ENCODE peak calls at places on chromosome 5, in four cellular contexts. G is RWPE1, K is left lung, Q is osteocyte. U is an unnamed sample.

GRCh38 chr5:108266235-108266634 is 115.7 kb downstream of the FBXL17 start:
- DNase-seq in K (no peak), G (peak), Q (no peak), U (no peak)

GRCh38 chr5:45335978-45336377 is 360.2 kb downstream of the HCN1 start:
- DNase-seq in Q (no peak), G (no peak), K (no peak), U (no peak)

GRCh38 chr5:76626738-76627137 is 3.5 kb upstream of the F2RL2 start:
- DNase-seq in K (no peak), Q (no peak), G (no peak), U (no peak)

GRCh38 chr5:178287791-178288105 is 55.1 kb upstream of the PHYKPL start:
- DNase-seq in Q (no peak), K (peak), G (no peak), U (no peak)

GRCh38 chr5:65611524-65611923 is 12.6 kb downstream of the TRIM23 start:
- DNase-seq in Q (no peak), G (peak), K (no peak), U (no peak)

GRCh38 chr5:1324719-1325190 is 20.1 kb downstream of the CLPTM1L start:
- DNase-seq in Q (no peak), K (peak), G (no peak), U (no peak)

GRCh38 chr5:14184725-14185124 is 41.6 kb downstream of the TRIO start:
- DNase-seq in K (no peak), Q (no peak), G (no peak), U (no peak)

GRCh38 chr5:107272954-107273353 is 397.8 kb downstream of the EFNA5 start:
- DNase-seq in K (no peak), Q (no peak), G (no peak), U (no peak)

GRCh38 chr5:103505581-103506305 is 56.8 kb downstream of the NUDT12 start:
- DNase-seq in Q (no peak), K (no peak), G (peak), U (no peak)

GRCh38 chr5:124628721-124629596 is 117.5 kb downstream of the ZNF608 start:
- DNase-seq in K (peak), Q (peak), G (peak), U (no peak)

GRCh38 chr5:167899490-167899889 is 392.0 kb upstream of the WWC1 start:
- DNase-seq in G (peak), K (no peak), Q (peak), U (no peak)

GRCh38 chr5:14240366-14240765 is 97.2 kb downstream of the TRIO start:
- DNase-seq in G (no peak), K (no peak), Q (no peak), U (no peak)

GRCh38 chr5:96901384-96901783 is 25.1 kb downstream of the ERAP2 start:
- DNase-seq in G (no peak), K (no peak), Q (no peak), U (no peak)
- TF ChIP-seq CTCF in G (no peak), K (no peak), Q (no peak), U (no peak)

GRCh38 chr5:141326088-141326854 is 4.0 kb upstream of the PCDHGA1 start:
- DNase-seq in Q (no peak), K (no peak), G (peak), U (no peak)
- TF ChIP-seq CTCF in Q (peak), K (peak), G (peak), U (peak)

DNA sequence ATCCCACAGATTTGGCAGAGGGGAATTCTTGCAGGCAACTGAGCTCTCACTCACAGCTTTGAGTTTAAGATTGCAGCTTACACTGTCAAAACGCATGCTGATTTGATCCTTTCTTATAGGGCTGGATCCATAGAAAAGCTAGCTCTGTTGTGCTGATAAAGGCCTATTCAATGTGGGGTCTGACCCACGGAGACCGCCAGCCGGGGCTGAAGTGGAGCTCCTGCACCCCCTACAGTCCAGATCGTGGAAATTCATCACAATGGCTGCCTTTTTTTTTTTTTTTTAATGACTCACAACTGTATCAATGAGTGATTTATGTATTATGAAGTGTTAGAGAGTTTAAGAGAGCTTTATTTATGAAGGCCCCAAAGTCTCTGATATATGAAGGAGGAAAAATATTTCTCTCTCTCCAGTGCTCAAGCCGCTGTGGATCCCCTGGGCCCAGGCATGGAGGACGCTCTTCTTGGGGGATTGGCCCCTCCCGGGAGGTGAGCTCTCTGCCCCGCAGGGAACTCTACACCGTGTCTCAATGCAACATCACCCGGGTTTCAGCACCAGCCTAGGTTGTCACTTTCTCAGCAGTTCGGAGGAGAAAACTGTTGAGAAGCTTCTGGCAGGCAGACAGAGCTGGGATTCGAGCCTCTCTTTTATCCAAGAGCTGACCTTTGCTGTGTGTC is 700.2 kb downstream of the IRX1 start:
- DNase-seq in K (no peak), G (no peak), Q (no peak), U (peak)
- TF ChIP-seq CTCF in K (no peak), G (no peak), Q (peak), U (peak)

DNA sequence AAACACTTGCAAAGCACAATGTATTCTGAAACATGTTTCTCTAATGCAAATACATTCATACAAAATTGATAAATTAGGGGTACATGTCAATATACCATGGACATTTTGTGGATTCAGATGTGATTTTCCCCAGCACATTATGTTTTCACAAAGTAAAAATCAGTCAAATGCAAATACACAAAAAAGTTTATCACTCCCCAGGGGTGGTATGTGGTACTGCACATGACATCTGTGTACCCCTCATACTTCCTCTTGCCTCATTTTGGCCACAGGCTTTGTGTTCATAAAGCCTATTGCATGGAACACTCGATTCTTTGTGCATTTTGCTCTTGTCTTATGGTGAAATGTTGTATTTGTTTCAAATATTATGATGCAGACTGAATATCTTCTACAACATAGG is 116.8 kb upstream of the PDE4D start:
- DNase-seq in G (no peak), K (no peak), Q (no peak), U (no peak)
- TF ChIP-seq CTCF in G (no peak), K (peak), Q (no peak), U (peak)

GRCh38 chr5:137016783-137017324 is 482.3 kb downstream of the SPOCK1 start:
- DNase-seq in Q (no peak), G (no peak), K (no peak), U (no peak)

GRCh38 chr5:137019229-137019628 is 479.9 kb downstream of the SPOCK1 start:
- DNase-seq in Q (no peak), K (no peak), G (no peak), U (no peak)

GRCh38 chr5:137014731-137015130 is 484.4 kb downstream of the SPOCK1 start:
- DNase-seq in Q (no peak), K (no peak), G (no peak), U (no peak)

DNA sequence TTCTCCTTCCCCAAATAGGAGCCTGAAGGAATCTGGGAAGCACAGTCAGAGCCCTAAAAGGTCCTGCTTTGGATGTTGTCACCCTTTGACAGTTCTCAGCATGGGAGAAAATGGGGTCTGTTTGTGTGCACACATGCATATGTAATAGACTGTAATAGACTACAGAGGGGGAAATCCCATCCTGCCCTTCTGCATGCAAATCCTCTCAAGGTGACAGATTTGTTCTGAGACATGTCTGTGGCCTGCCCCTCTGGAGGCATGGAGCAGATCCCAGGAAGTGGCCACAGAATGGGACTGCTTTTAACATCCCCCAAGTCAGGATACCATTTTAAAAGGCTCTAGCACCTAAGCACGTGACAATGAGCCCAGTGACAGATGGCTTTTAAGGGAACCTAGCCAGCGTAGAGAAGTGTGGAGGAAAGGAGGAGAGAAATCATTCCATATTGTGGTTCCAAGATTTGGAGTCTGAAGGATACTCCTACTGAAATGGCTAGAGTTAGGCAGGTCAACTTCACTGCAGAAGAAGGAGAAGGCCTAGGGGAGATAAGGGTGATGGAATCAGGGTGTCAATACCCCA is 483.5 kb downstream of the SPOCK1 start:
- DNase-seq in K (no peak), Q (no peak), G (no peak), U (no peak)
- TF ChIP-seq CTCF in K (no peak), Q (no peak), G (no peak), U (no peak)

GRCh38 chr5:123559434-123559775 is 47.4 kb downstream of the CSNK1G3 start:
- DNase-seq in G (no peak), Q (no peak), K (no peak), U (no peak)

GRCh38 chr5:123561230-123561629 is 49.3 kb downstream of the CSNK1G3 start:
- DNase-seq in K (no peak), Q (no peak), G (no peak), U (no peak)

GRCh38 chr5:123558762-123559433 is 46.9 kb downstream of the CSNK1G3 start:
- DNase-seq in G (no peak), K (no peak), Q (no peak), U (no peak)

GRCh38 chr5:123554601-123555000 is 42.6 kb downstream of the CSNK1G3 start:
- DNase-seq in Q (no peak), G (no peak), K (no peak), U (no peak)

DNA sequence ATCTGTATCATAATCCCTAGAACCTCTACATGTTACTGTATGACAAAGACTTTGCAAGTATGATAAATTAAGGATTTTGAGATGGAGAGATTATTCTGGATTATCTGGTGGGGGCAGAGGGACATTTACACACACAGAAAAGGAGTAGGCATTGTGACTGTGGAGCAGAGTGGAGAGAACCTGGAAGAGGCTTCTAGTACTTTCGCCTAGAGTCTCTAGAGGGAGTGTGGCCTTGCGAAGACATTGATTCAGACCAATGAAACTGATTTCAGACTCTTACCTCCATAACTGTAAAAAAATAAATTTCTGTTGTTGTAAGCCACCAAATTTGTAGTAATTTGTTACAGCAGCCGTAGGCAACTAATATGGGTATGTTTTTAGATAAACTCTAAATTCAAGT is 45.9 kb downstream of the CSNK1G3 start:
- DNase-seq in G (no peak), K (no peak), Q (no peak), U (no peak)
- TF ChIP-seq CTCF in G (no peak), K (no peak), Q (no peak), U (no peak)

GRCh38 chr5:172058088-172058487 is 51.6 kb upstream of the FBXW11 start:
- DNase-seq in K (no peak), G (no peak), Q (no peak), U (no peak)

GRCh38 chr5:172055421-172055820 is 49.0 kb upstream of the FBXW11 start:
- DNase-seq in Q (no peak), K (no peak), G (no peak), U (no peak)

GRCh38 chr5:172064358-172064757 is 57.9 kb upstream of the FBXW11 start:
- DNase-seq in Q (no peak), G (no peak), K (no peak), U (no peak)

GRCh38 chr5:172055996-172056395 is 49.6 kb upstream of the FBXW11 start:
- DNase-seq in G (no peak), Q (no peak), K (no peak), U (no peak)

GRCh38 chr5:172059661-172060100 is 53.2 kb upstream of the FBXW11 start:
- DNase-seq in K (no peak), Q (no peak), G (peak), U (no peak)
- TF ChIP-seq CTCF in K (peak), Q (peak), G (peak), U (peak)

GRCh38 chr5:151055336-151055735 is 25.5 kb downstream of the TNIP1 start:
- DNase-seq in K (no peak), G (no peak), Q (no peak), U (no peak)

GRCh38 chr5:151058891-151059611 is 21.8 kb downstream of the TNIP1 start:
- DNase-seq in Q (no peak), K (no peak), G (no peak), U (no peak)

GRCh38 chr5:151060742-151061141 is 20.1 kb downstream of the TNIP1 start:
- DNase-seq in Q (no peak), K (no peak), G (no peak), U (no peak)

GRCh38 chr5:151056367-151057306 is 24.2 kb downstream of the TNIP1 start:
- DNase-seq in G (no peak), K (peak), Q (no peak), U (no peak)

GRCh38 chr5:151058301-151058700 is 22.5 kb downstream of the TNIP1 start:
- DNase-seq in K (no peak), Q (no peak), G (no peak), U (no peak)
- TF ChIP-seq CTCF in K (no peak), Q (no peak), G (no peak), U (no peak)

U was measured in progenitor cell of endocrine pancreas.